ENCODE peak calls at places on chromosomes 12 and 14, in four cellular contexts. One of them, this sample, is unnamed.

GRCh38 chr14:56189306-56189705 is 71.1 kb downstream of the PELI2 start:
- DNase-seq in GM12878: no peak
- DNase-seq in HCT116: no peak
- DNase-seq in K562: no peak
- DNase-seq in this sample: no peak

GRCh38 chr14:94665121-94665520 is 52.9 kb downstream of the SERPINA3 start:
- DNase-seq in K562: no peak
- DNase-seq in HCT116: no peak
- DNase-seq in GM12878: no peak
- DNase-seq in this sample: no peak

GRCh38 chr12:94193623-94194022 is 45.2 kb downstream of the PLXNC1 start:
- DNase-seq in K562: no peak
- DNase-seq in HCT116: no peak
- DNase-seq in GM12878: no peak
- DNase-seq in this sample: no peak

GRCh38 chr14:91078095-91078737 is 17.8 kb upstream of the RPS6KA5 start:
- DNase-seq in HCT116: no peak
- DNase-seq in GM12878: peak
- DNase-seq in K562: no peak
- DNase-seq in this sample: no peak

GRCh38 chr14:69263364-69263763 is 3.4 kb downstream of the GALNT16 start:
- DNase-seq in HCT116: no peak
- DNase-seq in K562: no peak
- DNase-seq in GM12878: no peak
- DNase-seq in this sample: no peak

GRCh38 chr12:52906049-52906645 is 1.3 kb upstream of the KRT8 start:
- DNase-seq in HCT116: no peak
- DNase-seq in K562: no peak
- DNase-seq in GM12878: no peak
- DNase-seq in this sample: no peak

GRCh38 chr12:12357697-12358476 is 1.0 kb downstream of the BORCS5 start:
- DNase-seq in HCT116: no peak
- DNase-seq in GM12878: no peak
- DNase-seq in K562: peak
- DNase-seq in this sample: no peak

GRCh38 chr14:54652188-54652889 is 85.4 kb downstream of the SAMD4A start:
- DNase-seq in K562: no peak
- DNase-seq in GM12878: no peak
- DNase-seq in HCT116: peak
- DNase-seq in this sample: peak

GRCh38 chr12:90120627-90121026 is 412.0 kb upstream of the ATP2B1 start:
- DNase-seq in K562: no peak
- DNase-seq in HCT116: no peak
- DNase-seq in GM12878: no peak
- DNase-seq in this sample: no peak

GRCh38 chr12:124489915-124490583 is 77.4 kb downstream of the NCOR2 start:
- DNase-seq in K562: no peak
- DNase-seq in HCT116: no peak
- DNase-seq in GM12878: no peak
- DNase-seq in this sample: no peak

GRCh38 chr12:105831372-105831771 is 307.4 kb downstream of the NUAK1 start:
- DNase-seq in HCT116: no peak
- DNase-seq in K562: no peak
- DNase-seq in GM12878: no peak
- DNase-seq in this sample: no peak

GRCh38 chr12:66107451-66107915 is 23.1 kb downstream of the LLPH start:
- DNase-seq in HCT116: peak
- DNase-seq in GM12878: peak
- DNase-seq in K562: peak
- DNase-seq in this sample: peak

GRCh38 chr12:44873898-44874297 is 2.2 kb downstream of the NELL2 start:
- DNase-seq in GM12878: no peak
- DNase-seq in HCT116: peak
- DNase-seq in K562: no peak
- DNase-seq in this sample: no peak

GRCh38 chr14:60163741-60164140 is 1.5 kb downstream of the DHRS7 start:
- DNase-seq in K562: no peak
- DNase-seq in GM12878: no peak
- DNase-seq in HCT116: no peak
- DNase-seq in this sample: no peak

GRCh38 chr14:99118946-99119345 is 153.1 kb downstream of the BCL11B start:
- DNase-seq in K562: no peak
- DNase-seq in GM12878: no peak
- DNase-seq in HCT116: no peak
- DNase-seq in this sample: no peak

GRCh38 chr14:41925409-41925808 is 318.7 kb downstream of the LRFN5 start:
- DNase-seq in HCT116: peak
- DNase-seq in GM12878: no peak
- DNase-seq in K562: no peak
- DNase-seq in this sample: peak

GRCh38 chr14:85531141-85531593 is 1.2 kb downstream of the FLRT2 start:
- DNase-seq in HCT116: no peak
- DNase-seq in K562: no peak
- DNase-seq in GM12878: no peak
- DNase-seq in this sample: no peak

GRCh38 chr12:114662512-114663177 is 21.3 kb downstream of the TBX3 start:
- DNase-seq in HCT116: peak
- DNase-seq in GM12878: peak
- DNase-seq in K562: peak
- DNase-seq in this sample: peak

GRCh38 chr14:101559624-101560533 is 1.4 kb upstream of the DIO3 start:
- DNase-seq in K562: no peak
- DNase-seq in GM12878: no peak
- DNase-seq in HCT116: no peak
- DNase-seq in this sample: no peak

GRCh38 chr12:14952295-14952995 is 9.0 kb downstream of the ARHGDIB start:
- DNase-seq in HCT116: peak
- DNase-seq in GM12878: no peak
- DNase-seq in K562: no peak
- DNase-seq in this sample: no peak

DNA sequence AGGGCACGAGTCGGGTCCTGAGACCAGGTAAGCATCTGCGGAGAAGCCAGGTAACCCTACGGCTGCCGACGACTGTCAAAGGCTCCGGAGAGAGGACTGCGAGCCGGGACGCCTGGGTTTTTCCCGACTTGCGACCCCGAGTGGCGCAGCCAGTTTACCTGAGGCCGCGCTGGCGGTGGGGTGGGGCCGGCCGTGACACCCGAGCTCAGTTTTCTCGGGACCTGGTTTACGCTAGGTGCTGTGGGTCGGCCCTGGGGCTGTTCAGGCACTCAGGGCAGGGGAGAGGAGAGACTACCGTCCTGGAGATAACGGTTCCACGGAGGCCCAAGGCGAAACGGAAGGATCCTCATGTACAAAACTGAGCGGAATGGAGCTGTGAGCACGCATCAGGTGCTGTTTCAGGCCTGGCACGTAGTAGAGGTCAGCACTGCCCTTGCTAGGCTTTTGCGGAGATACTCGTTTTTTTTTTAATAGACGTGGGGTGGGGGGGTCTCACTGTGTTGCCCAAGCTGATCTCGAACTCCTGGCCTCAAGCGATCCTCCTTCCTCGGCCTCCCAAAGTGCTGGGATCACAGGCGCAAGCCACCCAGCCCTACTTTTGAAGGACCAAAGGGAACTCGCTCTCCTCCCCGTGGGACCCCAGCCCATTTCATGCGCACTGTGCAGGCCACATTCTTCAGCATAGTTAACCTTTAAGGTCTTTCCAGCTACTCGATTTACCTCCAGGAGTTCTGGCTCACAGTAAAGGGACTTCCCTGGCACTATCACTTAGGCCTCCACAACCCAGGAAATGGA is 466 bp downstream of the MTRFR start:
- DNase-seq in GM12878: no peak
- DNase-seq in K562: no peak
- DNase-seq in HCT116: no peak
- DNase-seq in this sample: no peak
- TF ChIP-seq JUND in GM12878: no peak
- TF ChIP-seq JUND in K562: no peak
- TF ChIP-seq JUND in HCT116: no peak
- TF ChIP-seq JUND in this sample: no peak

GRCh38 chr12:1318327-1319031 is 275.9 kb downstream of the FBXL14 start:
- DNase-seq in K562: no peak
- DNase-seq in HCT116: no peak
- DNase-seq in GM12878: no peak
- DNase-seq in this sample: no peak
- TF ChIP-seq JUND in K562: no peak
- TF ChIP-seq JUND in HCT116: no peak
- TF ChIP-seq JUND in GM12878: no peak
- TF ChIP-seq JUND in this sample: no peak

DNA sequence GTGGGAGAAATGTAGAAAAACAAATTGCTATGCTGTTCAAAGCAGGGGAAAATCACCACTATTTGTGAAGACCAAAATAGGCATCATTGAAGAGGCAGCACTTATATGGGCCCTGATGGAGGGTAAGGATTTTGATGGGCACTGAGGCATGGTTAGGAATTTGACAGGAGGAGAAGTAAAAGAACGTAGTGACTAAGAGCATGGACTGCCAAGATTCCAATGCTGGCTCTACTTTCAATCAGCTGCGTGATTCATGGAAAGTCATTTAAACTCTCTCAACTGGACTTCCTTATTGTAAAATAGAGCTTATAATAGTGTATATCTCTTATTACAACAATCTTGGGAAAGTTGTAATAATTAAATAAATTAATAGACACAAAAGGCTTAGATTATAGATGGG is 267.7 kb upstream of the G2E3 start:
- DNase-seq in GM12878: no peak
- DNase-seq in K562: no peak
- DNase-seq in HCT116: no peak
- DNase-seq in this sample: no peak
- TF ChIP-seq JUND in GM12878: no peak
- TF ChIP-seq JUND in K562: no peak
- TF ChIP-seq JUND in HCT116: no peak
- TF ChIP-seq JUND in this sample: no peak

GRCh38 chr14:72075649-72076334 is 143.6 kb downstream of the RGS6 start:
- DNase-seq in GM12878: no peak
- DNase-seq in K562: no peak
- DNase-seq in HCT116: no peak
- DNase-seq in this sample: no peak
- TF ChIP-seq JUND in GM12878: no peak
- TF ChIP-seq JUND in K562: no peak
- TF ChIP-seq JUND in HCT116: no peak
- TF ChIP-seq JUND in this sample: no peak

GRCh38 chr12:43835264-43835655 is 621 bp upstream of the TMEM117 start:
- DNase-seq in HCT116: no peak
- DNase-seq in K562: no peak
- DNase-seq in GM12878: no peak
- DNase-seq in this sample: no peak

GRCh38 chr12:43832506-43833168 is 3.2 kb upstream of the TMEM117 start:
- DNase-seq in HCT116: no peak
- DNase-seq in K562: no peak
- DNase-seq in GM12878: no peak
- DNase-seq in this sample: no peak

GRCh38 chr12:43836455-43836989 is 641 bp downstream of the TMEM117 start:
- DNase-seq in GM12878: no peak
- DNase-seq in HCT116: no peak
- DNase-seq in K562: peak
- DNase-seq in this sample: no peak

GRCh38 chr12:43840338-43840737 is 4.5 kb downstream of the TMEM117 start:
- DNase-seq in K562: no peak
- DNase-seq in HCT116: no peak
- DNase-seq in GM12878: no peak
- DNase-seq in this sample: peak

GRCh38 chr12:43835656-43836454 is at the start of gene TMEM117:
- DNase-seq in HCT116: no peak
- DNase-seq in GM12878: no peak
- DNase-seq in K562: peak
- DNase-seq in this sample: peak
- TF ChIP-seq JUND in HCT116: no peak
- TF ChIP-seq JUND in GM12878: no peak
- TF ChIP-seq JUND in K562: no peak
- TF ChIP-seq JUND in this sample: no peak

GRCh38 chr12:45973526-45973925 is 16.8 kb downstream of the SCAF11 start:
- DNase-seq in HCT116: no peak
- DNase-seq in GM12878: no peak
- DNase-seq in K562: no peak
- DNase-seq in this sample: no peak
- TF ChIP-seq JUND in HCT116: no peak
- TF ChIP-seq JUND in GM12878: no peak
- TF ChIP-seq JUND in K562: no peak
- TF ChIP-seq JUND in this sample: no peak

GRCh38 chr12:48923117-48923516 is 2.2 kb downstream of the FKBP11 start:
- DNase-seq in K562: no peak
- DNase-seq in GM12878: no peak
- DNase-seq in HCT116: no peak
- DNase-seq in this sample: no peak

GRCh38 chr12:48927261-48927660 is 2.0 kb upstream of the FKBP11 start:
- DNase-seq in K562: no peak
- DNase-seq in GM12878: no peak
- DNase-seq in HCT116: no peak
- DNase-seq in this sample: no peak

GRCh38 chr12:48929551-48929950 is 4.3 kb upstream of the FKBP11 start:
- DNase-seq in HCT116: no peak
- DNase-seq in GM12878: no peak
- DNase-seq in K562: no peak
- DNase-seq in this sample: no peak

GRCh38 chr12:48925218-48925871 is at the start of gene FKBP11:
- DNase-seq in HCT116: no peak
- DNase-seq in K562: no peak
- DNase-seq in GM12878: peak
- DNase-seq in this sample: no peak

GRCh38 chr12:48924617-48925217 is 575 bp downstream of the FKBP11 start:
- DNase-seq in GM12878: peak
- DNase-seq in K562: no peak
- DNase-seq in HCT116: no peak
- DNase-seq in this sample: no peak
- TF ChIP-seq JUND in GM12878: no peak
- TF ChIP-seq JUND in K562: no peak
- TF ChIP-seq JUND in HCT116: no peak
- TF ChIP-seq JUND in this sample: no peak

This sample was measured in T47D.